ENCODE peak calls at places on chromosomes 3 and 15, in nine cellular contexts. P, H, F, O, M, A, G, V and D are unnamed samples. For H3K4me1, the result is how much of the 10 kb centered on the place peaks cover.

GRCh38 chr3:97689962-97690361 is 74.6 kb upstream of the ARL6 start:
- DNase-seq in P (no peak), H (no peak), F (no peak), O (no peak), M (no peak), A (no peak), G (no peak), V (no peak), D (no peak)

GRCh38 chr3:16494906-16495580 is 18.5 kb downstream of the RFTN1 start:
- DNase-seq in P (no peak), H (peak), F (no peak), O (no peak), M (no peak), A (no peak), G (no peak), V (no peak), D (no peak)

GRCh38 chr3:73542127-73542526 is 82.6 kb downstream of the PDZRN3 start:
- DNase-seq in P (no peak), H (no peak), F (no peak), O (no peak), M (no peak), A (no peak), G (no peak), V (peak), D (no peak)

GRCh38 chr3:30894521-30895289 is at the start of gene GADL1:
- DNase-seq in P (peak), H (peak), F (no peak), O (peak), M (peak), A (peak), G (peak), V (peak), D (peak)

GRCh38 chr15:39588531-39589192 is 7.8 kb downstream of the THBS1 start:
- DNase-seq in P (peak), H (no peak), F (no peak), O (no peak), M (no peak), A (no peak), G (no peak), V (no peak), D (no peak)

GRCh38 chr15:66390670-66391069 is 4.0 kb downstream of the MAP2K1 start:
- DNase-seq in P (no peak), H (no peak), F (peak), O (no peak), M (no peak), A (no peak), G (no peak), V (no peak), D (no peak)

GRCh38 chr3:158809642-158810041 is 7.8 kb downstream of the MFSD1 start:
- DNase-seq in P (peak), H (no peak), F (peak), O (no peak), M (no peak), A (no peak), G (no peak), V (no peak), D (no peak)

GRCh38 chr3:16290007-16290826 is 25.2 kb downstream of the OXNAD1 start:
- DNase-seq in P (peak), H (peak), F (peak), O (peak), M (peak), A (peak), G (peak), V (peak), D (peak)

GRCh38 chr3:171374260-171374659 is 85.9 kb downstream of the TNIK start:
- DNase-seq in P (peak), H (no peak), F (no peak), O (no peak), M (no peak), A (no peak), G (no peak), V (peak), D (no peak)

GRCh38 chr3:138442433-138442832 is 8.0 kb downstream of the ESYT3 start:
- DNase-seq in P (peak), H (no peak), F (no peak), O (no peak), M (peak), A (no peak), G (no peak), V (peak), D (peak)

GRCh38 chr3:135513106-135514063 is 452.1 kb upstream of the PPP2R3A start:
- DNase-seq in P (peak), H (no peak), F (peak), O (peak), M (peak), A (no peak), G (no peak), V (peak), D (peak)

DNA sequence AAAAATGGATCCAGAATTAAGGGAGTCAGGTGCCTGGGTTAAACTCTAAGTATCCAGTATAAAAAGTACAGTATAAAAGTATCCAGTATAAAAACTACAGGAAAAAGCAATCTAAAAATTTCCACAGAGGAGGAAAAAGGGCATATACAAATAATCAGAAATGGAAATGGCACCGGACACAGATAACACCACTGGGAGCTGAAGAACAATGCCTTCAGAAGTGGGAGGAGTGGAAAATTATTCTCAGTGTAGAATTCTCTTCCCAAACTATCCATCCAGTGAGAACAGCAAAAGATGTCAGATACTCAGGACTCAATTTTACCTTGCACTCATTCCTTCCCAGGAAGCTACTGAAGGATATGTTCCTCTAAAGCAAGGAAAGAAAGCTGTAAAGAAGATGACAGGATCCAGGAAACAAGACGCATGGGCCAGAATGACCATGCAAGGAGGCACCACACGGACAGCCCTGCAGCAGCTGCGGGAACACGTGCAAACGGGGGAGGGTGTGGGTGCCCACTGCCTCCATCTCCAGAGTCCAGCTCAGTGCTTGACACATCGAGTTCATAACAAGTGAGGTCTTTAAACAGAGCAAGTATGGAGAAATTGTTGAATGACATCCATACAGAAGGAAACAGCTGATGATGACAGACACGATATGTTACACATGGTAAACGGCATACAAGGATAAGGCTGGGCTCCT is 68.5 kb downstream of the CHSY1 start:
- DNase-seq in P (peak), H (no peak), F (no peak), O (no peak), M (no peak), A (no peak), G (no peak), V (no peak), D (no peak)
- H3K4me3 ChIP-seq in P (no peak), H (no peak), F (no peak), O (no peak), M (no peak), A (no peak), G (no peak), V (no peak), D (no peak)

GRCh38 chr15:48554112-48554511 is 91.4 kb downstream of the FBN1 start:
- DNase-seq in P (no peak), H (no peak), F (no peak), O (no peak), M (no peak), A (no peak), G (no peak), V (no peak), D (no peak)

GRCh38 chr15:48553559-48553958 is 92.0 kb downstream of the FBN1 start:
- DNase-seq in P (peak), H (no peak), F (no peak), O (no peak), M (no peak), A (no peak), G (no peak), V (no peak), D (no peak)

GRCh38 chr15:48557335-48557734 is 88.2 kb downstream of the FBN1 start:
- DNase-seq in P (no peak), H (no peak), F (no peak), O (peak), M (no peak), A (no peak), G (no peak), V (no peak), D (no peak)

GRCh38 chr15:48555244-48555804 is 90.2 kb downstream of the FBN1 start:
- DNase-seq in P (peak), H (no peak), F (no peak), O (no peak), M (peak), A (no peak), G (no peak), V (peak), D (no peak)

GRCh38 chr15:48556159-48556897 is 89.2 kb downstream of the FBN1 start:
- DNase-seq in P (peak), H (no peak), F (no peak), O (no peak), M (no peak), A (no peak), G (no peak), V (no peak), D (no peak)
- H3K4me1 ChIP-seq in P (under half), H (half or more), F (under half), O (under half), M (under half), A (under half), G (under half), V (under half), D (under half)

GRCh38 chr3:4533489-4534443 is 40.6 kb downstream of the ITPR1 start:
- DNase-seq in P (no peak), H (no peak), F (no peak), O (peak), M (no peak), A (no peak), G (peak), V (peak), D (peak)
- H3K4me2 ChIP-seq in P (no peak), H (no peak), F (no peak), O (peak), M (peak), A (no peak), G (peak), V (no peak), D (peak)

GRCh38 chr3:32577174-32577573 is 6.5 kb upstream of the DYNC1LI1 start:
- DNase-seq in P (no peak), H (no peak), F (no peak), O (no peak), M (no peak), A (no peak), G (no peak), V (no peak), D (no peak)
- H3K4me3 ChIP-seq in P (no peak), H (no peak), F (no peak), O (no peak), M (no peak), A (no peak), G (no peak), V (no peak), D (no peak)